ENCODE peak calls at places on chromosomes 11 and 22, in seven cellular contexts. S is A673; F is left ventricle myocardium superior; Y is H4; D is stimulated activated CD4-positive, alpha-beta T cell treated with anti-CD3 and anti-CD28 coated beads, Interleukin-15, amount 100 ng/mL, for 1 hour; B is astrocyte of the spinal cord; N is H54. K is an unnamed sample.
A peak's percentile ranks its signal among the peaks of the same experiment; 100 is the strongest.

GRCh38 chr22:29032584-29032983 is 29.0 kb downstream of the C22orf31 start:
- DNase-seq in N (no peak), S (no peak), D (no peak), B (peak; percentile 5), Y (peak; percentile 75), F (no peak), K (no peak)

GRCh38 chr11:120183701-120184141 is 27.1 kb upstream of the OAF start:
- DNase-seq in D (no peak), S (no peak), Y (no peak), F (no peak), B (no peak), N (no peak), K (no peak)

GRCh38 chr22:49735411-49736311 is 92.0 kb downstream of the BRD1 start:
- DNase-seq in B (no peak), S (peak; percentile 46), N (no peak), D (no peak), F (no peak), Y (no peak), K (no peak)

GRCh38 chr11:125569913-125570621 is 790 bp downstream of the EI24 start:
- DNase-seq in D (no peak), N (no peak), Y (no peak), S (peak; percentile 10), B (no peak), F (no peak), K (no peak)

GRCh38 chr11:118437046-118437735 is 899 bp downstream of the KMT2A start:
- DNase-seq in N (no peak), B (peak; percentile 23), Y (peak; percentile 39), S (peak; percentile 64), F (peak; percentile 42), D (peak; percentile 15), K (peak; percentile 45)

GRCh38 chr22:29555065-29555644 is 1.6 kb upstream of the THOC5 start:
- DNase-seq in D (no peak), Y (no peak), S (no peak), N (no peak), B (no peak), F (no peak), K (no peak)

GRCh38 chr11:44471603-44472002 is 93.9 kb upstream of the CD82 start:
- DNase-seq in Y (no peak), D (no peak), F (no peak), S (no peak), B (no peak), N (no peak), K (no peak)

GRCh38 chr11:12291767-12292166 is 85.6 kb upstream of the PARVA start:
- DNase-seq in D (no peak), B (no peak), S (no peak), Y (no peak), N (no peak), F (no peak), K (no peak)

GRCh38 chr11:13055200-13055599 is 46.1 kb downstream of the RASSF10 start:
- DNase-seq in N (no peak), D (no peak), S (no peak), B (no peak), F (no peak), Y (no peak), K (no peak)

GRCh38 chr22:40567106-40567505 is 69.4 kb downstream of the MRTFA start:
- DNase-seq in D (no peak), S (no peak), Y (no peak), B (peak; percentile 51), F (no peak), N (no peak), K (no peak)

GRCh38 chr11:126790550-126790981 is 210.0 kb downstream of the KIRREL3 start:
- DNase-seq in Y (peak; percentile 91), N (peak; percentile 63), F (no peak), D (no peak), B (peak; percentile 89), S (peak; percentile 18), K (no peak)

GRCh38 chr11:64858467-64859401 is 14.3 kb upstream of the CDC42BPG start:
- DNase-seq in F (peak; percentile 76), D (no peak), B (no peak), N (no peak), S (no peak), Y (no peak), K (peak; percentile 56)